ENCODE peak calls at places on chromosomes 1 and 21, in nine cellular contexts. One of them, this sample, is unnamed.

GRCh38 chr1:212858461-212859265 is 588 bp downstream of the FLVCR1 start:
- DNase-seq in A549: peak
- DNase-seq in SK-N-SH: no peak
- DNase-seq in endothelial cell of umbilical vein: peak
- DNase-seq in HCT116: no peak
- DNase-seq in WTC11: no peak
- DNase-seq in H1: no peak
- DNase-seq in K562: no peak
- DNase-seq in HepG2: peak
- DNase-seq in this sample: peak

GRCh38 chr1:114737314-114737713 is 20.5 kb downstream of the CSDE1 start:
- DNase-seq in A549: no peak
- DNase-seq in SK-N-SH: no peak
- DNase-seq in endothelial cell of umbilical vein: no peak
- DNase-seq in HCT116: no peak
- DNase-seq in WTC11: no peak
- DNase-seq in H1: no peak
- DNase-seq in K562: no peak
- DNase-seq in HepG2: no peak
- DNase-seq in this sample: no peak

GRCh38 chr1:176559474-176560390 is 96.8 kb downstream of the PAPPA2 start:
- DNase-seq in A549: peak
- DNase-seq in SK-N-SH: peak
- DNase-seq in endothelial cell of umbilical vein: peak
- DNase-seq in HCT116: peak
- DNase-seq in WTC11: peak
- DNase-seq in H1: peak
- DNase-seq in K562: peak
- DNase-seq in HepG2: peak
- DNase-seq in this sample: peak

GRCh38 chr1:55334140-55334539 is 119.0 kb upstream of the USP24 start:
- DNase-seq in A549: no peak
- DNase-seq in SK-N-SH: no peak
- DNase-seq in endothelial cell of umbilical vein: peak
- DNase-seq in HCT116: no peak
- DNase-seq in WTC11: no peak
- DNase-seq in H1: no peak
- DNase-seq in K562: no peak
- DNase-seq in HepG2: no peak
- DNase-seq in this sample: peak

GRCh38 chr1:218394416-218394815 is 49.3 kb downstream of the TGFB2 start:
- DNase-seq in A549: no peak
- DNase-seq in SK-N-SH: no peak
- DNase-seq in endothelial cell of umbilical vein: no peak
- DNase-seq in HCT116: no peak
- DNase-seq in WTC11: no peak
- DNase-seq in H1: no peak
- DNase-seq in K562: no peak
- DNase-seq in HepG2: no peak
- DNase-seq in this sample: no peak

GRCh38 chr1:47562799-47563198 is 125.0 kb downstream of the FOXD2 start:
- DNase-seq in A549: no peak
- DNase-seq in SK-N-SH: no peak
- DNase-seq in endothelial cell of umbilical vein: no peak
- DNase-seq in HCT116: no peak
- DNase-seq in WTC11: no peak
- DNase-seq in H1: no peak
- DNase-seq in K562: no peak
- DNase-seq in HepG2: no peak
- DNase-seq in this sample: peak

GRCh38 chr1:19650416-19651140 is 6.5 kb downstream of the NBL1 start:
- DNase-seq in A549: no peak
- DNase-seq in SK-N-SH: peak
- DNase-seq in endothelial cell of umbilical vein: no peak
- DNase-seq in HCT116: no peak
- DNase-seq in WTC11: no peak
- DNase-seq in H1: no peak
- DNase-seq in K562: peak
- DNase-seq in HepG2: no peak
- DNase-seq in this sample: no peak

GRCh38 chr1:55981015-55981635 is 598.2 kb downstream of the PLPP3 start:
- DNase-seq in A549: no peak
- DNase-seq in SK-N-SH: no peak
- DNase-seq in endothelial cell of umbilical vein: no peak
- DNase-seq in HCT116: no peak
- DNase-seq in WTC11: no peak
- DNase-seq in H1: no peak
- DNase-seq in K562: no peak
- DNase-seq in HepG2: no peak
- DNase-seq in this sample: no peak

GRCh38 chr1:205950826-205951549 is 7.7 kb upstream of the SLC26A9 start:
- DNase-seq in A549: no peak
- DNase-seq in SK-N-SH: no peak
- DNase-seq in endothelial cell of umbilical vein: no peak
- DNase-seq in HCT116: no peak
- DNase-seq in WTC11: no peak
- DNase-seq in H1: no peak
- DNase-seq in K562: no peak
- DNase-seq in HepG2: no peak
- DNase-seq in this sample: peak

GRCh38 chr1:86520789-86521521 is 25.9 kb upstream of the CLCA4 start:
- DNase-seq in A549: no peak
- DNase-seq in SK-N-SH: no peak
- DNase-seq in endothelial cell of umbilical vein: no peak
- DNase-seq in HCT116: no peak
- DNase-seq in WTC11: no peak
- DNase-seq in H1: no peak
- DNase-seq in K562: no peak
- DNase-seq in HepG2: no peak
- DNase-seq in this sample: no peak

GRCh38 chr1:86515597-86515996 is 31.3 kb upstream of the CLCA4 start:
- DNase-seq in A549: peak
- DNase-seq in SK-N-SH: peak
- DNase-seq in endothelial cell of umbilical vein: peak
- DNase-seq in HCT116: peak
- DNase-seq in WTC11: peak
- DNase-seq in H1: no peak
- DNase-seq in K562: peak
- DNase-seq in HepG2: peak
- DNase-seq in this sample: peak

GRCh38 chr1:86517336-86517735 is 29.5 kb upstream of the CLCA4 start:
- DNase-seq in A549: no peak
- DNase-seq in SK-N-SH: no peak
- DNase-seq in endothelial cell of umbilical vein: no peak
- DNase-seq in HCT116: peak
- DNase-seq in WTC11: no peak
- DNase-seq in H1: no peak
- DNase-seq in K562: no peak
- DNase-seq in HepG2: no peak
- DNase-seq in this sample: no peak

GRCh38 chr1:86521522-86521891 is 25.4 kb upstream of the CLCA4 start:
- DNase-seq in A549: no peak
- DNase-seq in SK-N-SH: no peak
- DNase-seq in endothelial cell of umbilical vein: no peak
- DNase-seq in HCT116: no peak
- DNase-seq in WTC11: no peak
- DNase-seq in H1: no peak
- DNase-seq in K562: no peak
- DNase-seq in HepG2: no peak
- DNase-seq in this sample: no peak

DNA sequence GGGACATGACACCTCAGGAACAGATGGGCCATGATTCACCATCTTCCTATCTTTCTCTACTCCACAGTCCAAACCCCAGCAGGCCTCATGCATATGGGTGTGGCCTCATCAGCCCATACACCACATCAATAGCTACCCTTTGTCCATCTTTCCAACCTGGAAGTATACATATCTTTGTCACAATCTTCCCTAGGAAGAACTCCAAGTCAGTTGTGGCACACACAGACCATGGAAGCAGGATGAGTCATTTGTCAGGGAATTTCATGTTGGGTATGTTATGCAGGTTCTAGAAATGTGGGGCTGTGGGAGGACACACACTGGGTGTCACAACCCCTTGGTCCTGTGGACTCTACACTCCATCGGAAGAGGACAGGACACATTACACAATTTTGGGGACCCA is 30.5 kb upstream of the CLCA4 start:
- DNase-seq in A549: no peak
- DNase-seq in SK-N-SH: no peak
- DNase-seq in endothelial cell of umbilical vein: no peak
- DNase-seq in HCT116: no peak
- DNase-seq in WTC11: no peak
- DNase-seq in H1: no peak
- DNase-seq in K562: no peak
- DNase-seq in HepG2: no peak
- DNase-seq in this sample: no peak
- TF ChIP-seq MAX in A549: no peak
- TF ChIP-seq MAX in SK-N-SH: no peak
- TF ChIP-seq MAX in endothelial cell of umbilical vein: no peak
- TF ChIP-seq MAX in HCT116: no peak
- TF ChIP-seq MAX in WTC11: no peak
- TF ChIP-seq MAX in H1: no peak
- TF ChIP-seq MAX in K562: no peak
- TF ChIP-seq MAX in HepG2: no peak
- TF ChIP-seq MAX in this sample: no peak

GRCh38 chr21:44766818-44767354 is 34.7 kb downstream of the UBE2G2 start:
- DNase-seq in A549: no peak
- DNase-seq in SK-N-SH: peak
- DNase-seq in endothelial cell of umbilical vein: no peak
- DNase-seq in HCT116: no peak
- DNase-seq in WTC11: no peak
- DNase-seq in H1: no peak
- DNase-seq in K562: no peak
- DNase-seq in HepG2: no peak
- DNase-seq in this sample: no peak

GRCh38 chr21:44767834-44768831 is 33.5 kb downstream of the UBE2G2 start:
- DNase-seq in A549: no peak
- DNase-seq in SK-N-SH: no peak
- DNase-seq in endothelial cell of umbilical vein: no peak
- DNase-seq in HCT116: no peak
- DNase-seq in WTC11: no peak
- DNase-seq in H1: no peak
- DNase-seq in K562: no peak
- DNase-seq in HepG2: no peak
- DNase-seq in this sample: no peak

GRCh38 chr21:44764319-44765230 is 37.0 kb downstream of the UBE2G2 start:
- DNase-seq in A549: no peak
- DNase-seq in SK-N-SH: peak
- DNase-seq in endothelial cell of umbilical vein: no peak
- DNase-seq in HCT116: no peak
- DNase-seq in WTC11: no peak
- DNase-seq in H1: no peak
- DNase-seq in K562: peak
- DNase-seq in HepG2: no peak
- DNase-seq in this sample: no peak

GRCh38 chr21:44765231-44766013 is 36.2 kb downstream of the UBE2G2 start:
- DNase-seq in A549: no peak
- DNase-seq in SK-N-SH: peak
- DNase-seq in endothelial cell of umbilical vein: peak
- DNase-seq in HCT116: no peak
- DNase-seq in WTC11: no peak
- DNase-seq in H1: no peak
- DNase-seq in K562: peak
- DNase-seq in HepG2: no peak
- DNase-seq in this sample: peak

DNA sequence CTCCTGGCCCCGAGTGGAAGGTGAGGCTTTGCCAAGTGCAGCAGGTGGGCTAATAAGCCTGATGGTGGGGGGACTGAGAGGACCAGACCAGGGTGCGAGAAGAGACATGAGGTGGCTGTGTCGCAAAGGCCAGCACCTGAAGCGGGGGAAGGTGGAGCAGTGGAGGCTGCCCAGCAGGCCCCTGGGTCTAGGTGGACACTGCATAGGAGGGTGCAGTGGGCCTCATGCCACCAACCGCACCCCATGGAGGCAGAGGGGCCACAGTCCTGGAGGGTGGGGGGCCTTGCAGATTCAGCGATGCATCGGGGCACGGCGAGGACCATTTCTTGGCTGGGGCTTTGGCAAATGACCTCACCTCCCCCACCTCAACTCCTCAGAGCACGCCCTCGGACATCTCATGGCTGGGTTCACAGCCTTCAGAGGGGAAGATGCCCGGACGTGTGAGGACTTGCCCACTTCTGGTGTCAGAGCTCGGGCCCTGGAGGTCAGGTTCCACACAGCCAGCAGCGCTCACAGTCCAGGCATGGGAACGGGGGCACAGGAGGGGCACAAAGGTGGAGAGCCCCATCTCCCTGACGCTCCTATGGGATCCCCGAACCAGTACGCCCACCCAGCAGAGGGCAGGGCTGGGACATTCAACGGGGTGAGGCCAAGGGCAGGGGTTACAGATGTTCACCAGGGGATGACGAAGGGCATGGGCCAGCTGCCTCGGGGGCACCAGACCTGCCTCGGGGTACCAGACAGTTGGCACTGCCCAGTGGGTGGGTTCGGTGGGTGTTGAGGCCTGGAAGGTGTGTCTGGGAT is 35.4 kb downstream of the UBE2G2 start:
- DNase-seq in A549: no peak
- DNase-seq in SK-N-SH: peak
- DNase-seq in endothelial cell of umbilical vein: no peak
- DNase-seq in HCT116: no peak
- DNase-seq in WTC11: no peak
- DNase-seq in H1: no peak
- DNase-seq in K562: no peak
- DNase-seq in HepG2: no peak
- DNase-seq in this sample: no peak
- TF ChIP-seq MAX in A549: no peak
- TF ChIP-seq MAX in SK-N-SH: no peak
- TF ChIP-seq MAX in endothelial cell of umbilical vein: no peak
- TF ChIP-seq MAX in HCT116: no peak
- TF ChIP-seq MAX in WTC11: no peak
- TF ChIP-seq MAX in H1: no peak
- TF ChIP-seq MAX in K562: no peak
- TF ChIP-seq MAX in HepG2: no peak
- TF ChIP-seq MAX in this sample: no peak

DNA sequence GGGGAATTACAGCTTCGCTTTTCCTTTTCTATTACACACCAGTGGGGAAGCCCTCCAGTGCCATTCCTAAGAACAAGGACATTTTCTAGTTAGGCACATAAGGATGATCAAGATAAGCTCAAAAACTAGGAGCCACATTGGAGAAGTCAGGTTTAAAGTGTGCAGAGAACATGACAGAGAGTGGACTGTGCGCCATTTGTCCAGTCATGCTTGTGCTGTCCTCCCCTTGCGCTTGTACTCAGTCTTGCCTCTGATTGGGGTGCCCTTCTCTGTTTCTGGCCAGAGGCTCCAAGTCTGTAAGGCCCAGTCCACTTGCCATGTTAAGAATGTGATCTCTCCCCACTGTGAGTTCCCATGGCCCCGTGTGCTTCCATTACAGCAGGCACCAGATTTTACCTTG is 189.7 kb downstream of the DHRS3 start:
- DNase-seq in A549: no peak
- DNase-seq in SK-N-SH: no peak
- DNase-seq in endothelial cell of umbilical vein: no peak
- DNase-seq in HCT116: no peak
- DNase-seq in WTC11: no peak
- DNase-seq in H1: no peak
- DNase-seq in K562: no peak
- DNase-seq in HepG2: no peak
- DNase-seq in this sample: no peak
- TF ChIP-seq MAX in A549: no peak
- TF ChIP-seq MAX in SK-N-SH: no peak
- TF ChIP-seq MAX in endothelial cell of umbilical vein: no peak
- TF ChIP-seq MAX in HCT116: no peak
- TF ChIP-seq MAX in WTC11: no peak
- TF ChIP-seq MAX in H1: no peak
- TF ChIP-seq MAX in K562: no peak
- TF ChIP-seq MAX in HepG2: no peak
- TF ChIP-seq MAX in this sample: no peak

GRCh38 chr1:167620002-167620401 is 10.0 kb upstream of the RCSD1 start:
- DNase-seq in A549: no peak
- DNase-seq in SK-N-SH: no peak
- DNase-seq in endothelial cell of umbilical vein: no peak
- DNase-seq in HCT116: no peak
- DNase-seq in WTC11: no peak
- DNase-seq in H1: no peak
- DNase-seq in K562: no peak
- DNase-seq in HepG2: no peak
- DNase-seq in this sample: no peak
- TF ChIP-seq MAX in A549: no peak
- TF ChIP-seq MAX in SK-N-SH: no peak
- TF ChIP-seq MAX in endothelial cell of umbilical vein: no peak
- TF ChIP-seq MAX in HCT116: no peak
- TF ChIP-seq MAX in WTC11: no peak
- TF ChIP-seq MAX in H1: no peak
- TF ChIP-seq MAX in K562: no peak
- TF ChIP-seq MAX in HepG2: no peak
- TF ChIP-seq MAX in this sample: no peak